ENCODE peak calls at places on chromosome 7, in eight cellular contexts. A, H, S, V, X, G, P and K are unnamed samples.

GRCh38 chr7:79398145-79398749 is 55.2 kb downstream of the MAGI2 start:
- DNase-seq in G (no peak), X (no peak), V (no peak), H (no peak), S (no peak), A (no peak), P (no peak), K (no peak)

GRCh38 chr7:40965745-40966144 is 737.1 kb downstream of the INHBA start:
- DNase-seq in P (no peak), H (no peak), S (no peak), G (peak), V (no peak), A (no peak), X (no peak), K (no peak)

GRCh38 chr7:8356071-8356470 is 77.3 kb upstream of the NXPH1 start:
- DNase-seq in V (no peak), X (no peak), S (no peak), P (no peak), H (no peak), G (no peak), A (no peak), K (no peak)

GRCh38 chr7:66859794-66860645 is 61.0 kb upstream of the TMEM248 start:
- DNase-seq in A (no peak), P (no peak), X (no peak), V (no peak), S (peak), H (no peak), G (no peak), K (no peak)

GRCh38 chr7:140501941-140502340 is 22.6 kb upstream of the MKRN1 start:
- DNase-seq in H (no peak), S (no peak), X (no peak), V (no peak), G (no peak), A (no peak), P (no peak), K (no peak)

GRCh38 chr7:43362652-43363428 is 220.1 kb upstream of the STK17A start:
- DNase-seq in A (peak), V (no peak), H (no peak), G (peak), P (no peak), X (peak), S (no peak), K (no peak)

GRCh38 chr7:131688738-131689661 is 132.6 kb upstream of the PODXL start:
- DNase-seq in X (peak), V (peak), P (no peak), S (peak), H (peak), A (peak), G (peak), K (peak)

GRCh38 chr7:142461437-142461836 is 203.6 kb upstream of the PRSS58 start:
- DNase-seq in A (no peak), X (no peak), G (no peak), H (no peak), S (no peak), P (no peak), V (no peak), K (no peak)

GRCh38 chr7:126589068-126589684 is 663.6 kb downstream of the GRM8 start:
- DNase-seq in G (no peak), A (no peak), X (peak), H (no peak), P (no peak), S (no peak), V (no peak), K (no peak)

GRCh38 chr7:43646603-43647313 is 63.9 kb downstream of the STK17A start:
- DNase-seq in X (no peak), A (no peak), H (no peak), G (peak), V (no peak), S (no peak), P (no peak), K (no peak)

GRCh38 chr7:77439572-77439971 is 23.4 kb upstream of the GSAP start:
- DNase-seq in X (peak), S (peak), P (peak), V (no peak), A (no peak), G (no peak), H (peak), K (no peak)

GRCh38 chr7:685540-685939 is 41.0 kb upstream of the DNAAF5 start:
- DNase-seq in A (no peak), X (no peak), S (no peak), G (no peak), V (no peak), H (no peak), P (no peak), K (no peak)

GRCh38 chr7:131218727-131219128 is 108.9 kb upstream of the MKLN1 start:
- DNase-seq in H (no peak), S (no peak), V (no peak), P (no peak), X (no peak), G (peak), A (no peak), K (no peak)

DNA sequence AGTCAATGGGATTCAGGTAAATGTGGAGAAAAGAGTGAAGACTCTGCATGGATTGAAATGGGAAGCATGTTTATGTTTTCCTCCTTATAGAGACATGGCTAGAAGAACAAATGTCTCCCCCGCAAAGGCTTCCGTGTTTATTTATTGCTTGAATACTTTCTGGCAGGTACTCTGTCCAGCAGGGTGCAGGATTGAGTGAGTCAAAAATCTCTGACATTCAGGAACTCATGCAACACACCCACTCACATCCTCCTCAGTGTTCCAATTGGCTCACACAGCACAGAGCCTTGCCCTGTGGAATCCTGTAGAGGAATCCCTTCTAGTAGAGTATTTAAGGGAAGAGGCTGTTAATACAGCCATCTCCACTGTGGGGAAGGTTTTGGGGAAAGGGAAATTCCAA is 290.3 kb upstream of the VWC2 start:
- DNase-seq in H (no peak), X (no peak), G (peak), A (no peak), V (no peak), S (peak), P (no peak), K (no peak)
- TF ChIP-seq CTCF in H (no peak), X (no peak), G (peak), A (no peak), V (no peak), S (peak), P (no peak), K (peak)

GRCh38 chr7:121397832-121398231 is 1.7 kb upstream of the FAM3C start:
- DNase-seq in S (no peak), X (no peak), A (no peak), G (no peak), H (peak), P (no peak), V (no peak), K (no peak)

GRCh38 chr7:121395961-121396757 is at the start of gene FAM3C:
- DNase-seq in A (peak), X (peak), H (peak), P (peak), S (peak), G (peak), V (peak), K (peak)

GRCh38 chr7:121395494-121395960 is 581 bp downstream of the FAM3C start:
- DNase-seq in P (no peak), A (no peak), G (peak), V (peak), X (peak), S (peak), H (peak), K (no peak)

GRCh38 chr7:121397346-121397745 is 1.2 kb upstream of the FAM3C start:
- DNase-seq in S (no peak), X (no peak), A (no peak), G (no peak), V (no peak), H (no peak), P (no peak), K (no peak)

DNA sequence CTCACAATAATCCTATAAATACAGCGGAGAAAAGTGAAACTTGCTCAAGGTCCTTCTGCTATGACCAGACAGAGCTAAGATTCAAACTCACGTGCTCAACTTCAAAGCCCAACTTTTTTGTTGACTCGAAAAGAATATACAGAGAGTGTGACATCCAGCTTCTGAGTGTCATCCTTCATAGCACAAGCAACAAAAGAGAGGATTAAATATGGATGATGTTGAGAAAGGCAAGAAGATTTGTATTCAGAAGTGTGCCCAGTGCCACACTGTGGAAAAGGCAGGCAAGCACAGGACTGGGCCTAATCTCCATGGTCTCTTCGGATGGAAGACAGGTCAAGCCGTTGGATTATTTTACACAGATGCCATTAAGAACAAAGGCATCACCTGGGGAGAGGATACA is 2.1 kb upstream of the FAM3C start:
- DNase-seq in S (peak), V (no peak), G (no peak), H (no peak), X (no peak), A (no peak), P (no peak), K (no peak)
- TF ChIP-seq CTCF in S (peak), V (no peak), G (no peak), H (peak), X (no peak), A (no peak), P (no peak), K (no peak)

GRCh38 chr7:110568388-110568787 is 522.5 kb upstream of the LRRN3 start:
- DNase-seq in G (no peak), V (no peak), S (no peak), H (no peak), X (peak), P (no peak), A (no peak), K (no peak)

GRCh38 chr7:110573862-110574528 is 516.9 kb upstream of the LRRN3 start:
- DNase-seq in A (no peak), G (no peak), P (no peak), X (peak), H (peak), S (no peak), V (no peak), K (no peak)

GRCh38 chr7:110569486-110569885 is 521.4 kb upstream of the LRRN3 start:
- DNase-seq in P (no peak), H (no peak), A (no peak), G (no peak), S (no peak), X (no peak), V (no peak), K (no peak)

DNA sequence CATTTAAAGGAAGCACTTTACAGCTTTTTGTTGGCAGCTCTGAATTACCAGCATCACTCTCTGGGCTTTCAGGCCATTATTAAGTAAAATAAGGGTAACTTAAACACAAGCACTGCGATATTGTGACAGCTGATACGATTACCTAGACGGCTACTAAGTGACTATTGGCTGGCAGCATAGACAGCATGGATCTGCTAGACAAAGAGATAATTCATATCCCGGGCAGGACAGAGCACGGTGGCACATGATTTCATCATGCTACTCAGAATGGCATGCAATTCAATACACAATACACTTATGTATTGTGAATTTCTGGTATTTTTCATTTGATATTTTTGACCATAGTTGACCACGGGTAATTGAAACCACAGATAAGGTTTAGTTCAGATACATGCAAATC is 522.0 kb upstream of the LRRN3 start:
- DNase-seq in X (no peak), G (no peak), H (no peak), S (no peak), V (no peak), P (no peak), A (no peak), K (no peak)
- TF ChIP-seq CTCF in X (no peak), G (no peak), H (no peak), S (no peak), V (no peak), P (no peak), A (no peak), K (no peak)

GRCh38 chr7:105641236-105641810 is 60.0 kb upstream of the EFCAB10 start:
- DNase-seq in V (no peak), S (no peak), G (no peak), A (no peak), X (no peak), H (no peak), P (no peak), K (no peak)

GRCh38 chr7:105642264-105642663 is 61.0 kb upstream of the EFCAB10 start:
- DNase-seq in A (no peak), X (no peak), G (no peak), S (no peak), P (no peak), V (no peak), H (no peak), K (no peak)

GRCh38 chr7:105643857-105644256 is 62.6 kb upstream of the EFCAB10 start:
- DNase-seq in X (no peak), S (no peak), A (no peak), V (no peak), P (no peak), H (no peak), G (no peak), K (no peak)

GRCh38 chr7:105644937-105645336 is 63.6 kb upstream of the EFCAB10 start:
- DNase-seq in S (no peak), V (no peak), G (no peak), A (no peak), H (no peak), P (no peak), X (no peak), K (no peak)

DNA sequence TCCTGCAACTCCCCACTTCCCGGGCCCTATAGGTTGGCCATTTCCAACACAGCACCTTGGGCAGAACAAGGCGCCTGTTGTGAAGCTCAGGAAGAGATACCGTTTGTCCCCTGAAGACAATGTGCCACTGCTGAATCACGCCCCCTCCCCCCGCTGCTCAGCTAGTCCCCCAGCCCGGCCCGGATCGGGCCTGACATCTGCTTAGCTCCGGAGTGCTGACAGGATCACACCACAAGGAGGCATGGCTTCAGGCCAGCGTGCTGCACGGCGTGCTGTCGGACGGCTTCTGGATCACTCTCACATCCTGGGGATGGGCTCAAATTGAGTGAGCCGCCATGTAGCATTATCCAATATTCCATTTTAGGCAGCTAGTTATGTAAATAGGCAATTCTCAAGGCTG is 62.1 kb upstream of the EFCAB10 start:
- DNase-seq in H (no peak), A (peak), X (no peak), S (peak), G (no peak), V (no peak), P (no peak), K (peak)
- TF ChIP-seq CTCF in H (no peak), A (no peak), X (no peak), S (peak), G (no peak), V (no peak), P (no peak), K (no peak)

GRCh38 chr7:47890125-47890524 is 58.1 kb downstream of the PKD1L1 start:
- DNase-seq in S (no peak), A (no peak), P (no peak), H (no peak), G (no peak), V (no peak), X (no peak), K (no peak)

GRCh38 chr7:47895026-47895425 is 53.2 kb downstream of the PKD1L1 start:
- DNase-seq in H (no peak), S (no peak), X (no peak), A (no peak), G (no peak), P (no peak), V (no peak), K (no peak)

GRCh38 chr7:47890606-47891005 is 57.7 kb downstream of the PKD1L1 start:
- DNase-seq in P (no peak), H (no peak), A (no peak), X (no peak), S (no peak), G (no peak), V (no peak), K (no peak)

GRCh38 chr7:47893721-47894365 is 54.4 kb downstream of the PKD1L1 start:
- DNase-seq in P (no peak), A (no peak), G (no peak), H (no peak), X (no peak), V (no peak), S (no peak), K (no peak)

DNA sequence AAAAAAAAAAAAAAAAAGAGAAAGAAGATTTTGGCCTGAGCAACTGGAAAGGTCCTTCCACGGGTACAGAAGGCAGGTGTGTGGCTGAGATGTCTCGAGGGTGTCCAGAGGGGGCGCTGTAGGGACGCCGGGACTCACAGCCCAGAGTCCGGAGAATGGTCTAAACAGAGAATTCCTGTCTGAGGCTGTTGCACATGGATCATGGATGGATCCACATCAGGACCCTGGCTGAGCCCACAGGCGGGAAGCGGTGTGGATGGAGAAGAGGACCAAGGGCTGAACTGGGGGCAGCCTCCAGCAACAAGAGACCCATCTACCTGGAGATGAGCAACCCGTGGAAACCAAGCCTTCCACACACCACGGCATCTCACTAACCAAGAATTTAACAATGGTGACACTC is 55.0 kb downstream of the PKD1L1 start:
- DNase-seq in A (peak), V (no peak), P (no peak), X (no peak), G (peak), S (peak), H (peak), K (no peak)
- TF ChIP-seq CTCF in A (peak), V (no peak), P (no peak), X (no peak), G (peak), S (peak), H (no peak), K (peak)

GRCh38 chr7:35714862-35715261 is 19.9 kb upstream of the HERPUD2 start:
- DNase-seq in H (no peak), X (no peak), A (no peak), P (no peak), G (peak), V (no peak), S (no peak), K (no peak)
- TF ChIP-seq CTCF in H (no peak), X (no peak), A (no peak), P (no peak), G (no peak), V (no peak), S (no peak), K (no peak)